ENCODE peak calls at places on chromosomes 2 and 18, in seven cellular contexts. Y is psoas muscle, P is RWPE2, U is A549, B is aorta, I is K562, W is T-helper 17 cell. S is an unnamed sample. For H3K9me3, the result is how much of the 10 kb centered on the place peaks cover.

GRCh38 chr2:241570961-241571581 is 12.5 kb downstream of the BOK start:
- ATAC-seq in Y (peak), P (no peak), U (no peak), B (peak), I (no peak), W (no peak), S (no peak)

GRCh38 chr18:56393870-56394269 is 244.5 kb downstream of the TXNL1 start:
- ATAC-seq in Y (no peak), P (no peak), U (no peak), B (no peak), I (no peak), W (no peak), S (no peak)

GRCh38 chr2:188835821-188836220 is 138.4 kb upstream of the COL3A1 start:
- ATAC-seq in Y (no peak), P (no peak), U (no peak), B (no peak), I (no peak), W (no peak), S (no peak)

GRCh38 chr2:20567926-20568179 is 83.0 kb downstream of the HS1BP3 start:
- ATAC-seq in Y (no peak), P (no peak), U (no peak), B (no peak), I (no peak), W (no peak), S (no peak)

GRCh38 chr2:101112772-101113157 is 38.4 kb downstream of the TBC1D8 start:
- ATAC-seq in Y (peak), P (no peak), U (no peak), B (no peak), I (no peak), W (no peak), S (no peak)

GRCh38 chr2:190352668-190353536 is 9.5 kb downstream of the INPP1 start:
- ATAC-seq in Y (peak), P (no peak), U (no peak), B (peak), I (peak), W (peak), S (peak)

GRCh38 chr2:169175112-169175511 is 105.7 kb downstream of the DHRS9 start:
- ATAC-seq in Y (no peak), P (no peak), U (no peak), B (no peak), I (no peak), W (no peak), S (no peak)

GRCh38 chr2:217075225-217075802 is 215.4 kb upstream of the TNP1 start:
- ATAC-seq in Y (peak), P (no peak), U (peak), B (peak), I (peak), W (no peak), S (peak)

GRCh38 chr2:43414033-43414432 is 181.8 kb downstream of the THADA start:
- ATAC-seq in Y (no peak), P (no peak), U (no peak), B (no peak), I (no peak), W (no peak), S (no peak)

GRCh38 chr2:42493468-42493884 is 306 bp downstream of the KCNG3 start:
- ATAC-seq in Y (no peak), P (no peak), U (peak), B (no peak), I (no peak), W (peak), S (peak)

GRCh38 chr2:234957533-234958135 is 5.8 kb downstream of the SH3BP4 start:
- ATAC-seq in Y (no peak), P (peak), U (peak), B (no peak), I (no peak), W (no peak), S (no peak)

GRCh38 chr2:88680916-88681315 is 10.6 kb upstream of the RPIA start:
- ATAC-seq in Y (no peak), P (no peak), U (no peak), B (no peak), I (no peak), W (no peak), S (no peak)

GRCh38 chr2:11625671-11626070 is 44.3 kb downstream of the NTSR2 start:
- ATAC-seq in Y (no peak), P (no peak), U (no peak), B (no peak), I (no peak), W (no peak), S (no peak)

GRCh38 chr2:224101820-224102630 is 62.9 kb upstream of the SERPINE2 start:
- ATAC-seq in Y (peak), P (peak), U (peak), B (peak), I (no peak), W (no peak), S (peak)

GRCh38 chr2:26614205-26615128 is 26.7 kb downstream of the CIB4 start:
- ATAC-seq in Y (no peak), P (no peak), U (no peak), B (peak), I (no peak), W (no peak), S (peak)

GRCh38 chr2:164164602-164165001 is 428.8 kb upstream of the FIGN start:
- ATAC-seq in Y (no peak), P (no peak), U (no peak), B (no peak), I (no peak), W (no peak), S (no peak)

GRCh38 chr2:217903859-217904613 is 98.8 kb downstream of the TNS1 start:
- ATAC-seq in Y (no peak), P (no peak), U (no peak), B (peak), I (no peak), W (no peak), S (peak)

GRCh38 chr2:200677721-200678532 is 92.1 kb downstream of the AOX1 start:
- ATAC-seq in Y (peak), P (peak), U (peak), B (peak), I (no peak), W (no peak), S (peak)

GRCh38 chr2:25618676-25619075 is 54.7 kb downstream of the DTNB start:
- ATAC-seq in Y (no peak), P (peak), U (peak), B (peak), I (no peak), W (no peak), S (no peak)

GRCh38 chr2:218046234-218046633 is 22.8 kb upstream of the RUFY4 start:
- ATAC-seq in Y (no peak), P (no peak), U (no peak), B (no peak), I (no peak), W (peak), S (peak)

GRCh38 chr2:195319112-195319460 is 337.9 kb upstream of the SLC39A10 start:
- ATAC-seq in Y (no peak), P (peak), U (peak), B (no peak), I (peak), W (no peak), S (no peak)

GRCh38 chr2:52454962-52455361 is 1312.6 kb upstream of the CHAC2 start:
- ATAC-seq in Y (no peak), P (no peak), U (no peak), B (no peak), I (no peak), W (no peak), S (no peak)

GRCh38 chr2:176297067-176297466 is 27.8 kb downstream of the MTX2 start:
- ATAC-seq in Y (no peak), P (no peak), U (no peak), B (no peak), I (peak), W (no peak), S (no peak)

GRCh38 chr2:128726911-128727310 is 408.2 kb upstream of the HS6ST1 start:
- ATAC-seq in Y (no peak), P (no peak), U (no peak), B (no peak), I (no peak), W (no peak), S (no peak)

GRCh38 chr2:20431772-20432171 is 15.1 kb upstream of the RHOB start:
- ATAC-seq in Y (no peak), P (no peak), U (no peak), B (no peak), I (no peak), W (no peak), S (no peak)

GRCh38 chr2:160457588-160457987 is 36.0 kb downstream of the RBMS1 start:
- ATAC-seq in Y (no peak), P (no peak), U (no peak), B (no peak), I (no peak), W (no peak), S (no peak)

GRCh38 chr2:174802459-174802858 is 38.2 kb upstream of the CHRNA1 start:
- ATAC-seq in Y (no peak), P (no peak), U (no peak), B (no peak), I (no peak), W (no peak), S (no peak)

GRCh38 chr18:58354791-58355190 is 274.1 kb downstream of the ALPK2 start:
- ATAC-seq in Y (no peak), P (peak), U (no peak), B (no peak), I (no peak), W (no peak), S (no peak)

GRCh38 chr2:89763254-89763580 is 1071.7 kb downstream of the RPIA start:
- ATAC-seq in Y (no peak), P (no peak), U (no peak), B (no peak), I (peak), W (no peak), S (no peak)
- H3K9me3 ChIP-seq in Y (under half), P (under half), U (under half), B (under half), I (under half), W (under half), S (under half)

GRCh38 chr18:9851511-9851910 is 34.3 kb upstream of the TXNDC2 start:
- ATAC-seq in Y (no peak), P (peak), U (no peak), B (no peak), I (no peak), W (no peak), S (no peak)
- H3K9me3 ChIP-seq in Y (under half), P (under half), U (under half), B (under half), I (under half), W (under half), S (under half)

GRCh38 chr2:150271952-150272351 is 215.5 kb downstream of the RND3 start:
- ATAC-seq in Y (no peak), P (peak), U (peak), B (no peak), I (no peak), W (no peak), S (no peak)

GRCh38 chr2:150267651-150268415 is 219.6 kb downstream of the RND3 start:
- ATAC-seq in Y (no peak), P (peak), U (no peak), B (no peak), I (no peak), W (no peak), S (no peak)

GRCh38 chr2:150276737-150277136 is 210.7 kb downstream of the RND3 start:
- ATAC-seq in Y (no peak), P (no peak), U (no peak), B (no peak), I (no peak), W (no peak), S (no peak)

GRCh38 chr2:150274108-150274507 is 213.4 kb downstream of the RND3 start:
- ATAC-seq in Y (no peak), P (peak), U (no peak), B (no peak), I (no peak), W (no peak), S (no peak)

GRCh38 chr2:150272404-150272803 is 215.1 kb downstream of the RND3 start:
- ATAC-seq in Y (no peak), P (peak), U (peak), B (no peak), I (no peak), W (no peak), S (no peak)
- H3K9me3 ChIP-seq in Y (under half), P (under half), U (under half), B (under half), I (under half), W (under half), S (under half)

DNA sequence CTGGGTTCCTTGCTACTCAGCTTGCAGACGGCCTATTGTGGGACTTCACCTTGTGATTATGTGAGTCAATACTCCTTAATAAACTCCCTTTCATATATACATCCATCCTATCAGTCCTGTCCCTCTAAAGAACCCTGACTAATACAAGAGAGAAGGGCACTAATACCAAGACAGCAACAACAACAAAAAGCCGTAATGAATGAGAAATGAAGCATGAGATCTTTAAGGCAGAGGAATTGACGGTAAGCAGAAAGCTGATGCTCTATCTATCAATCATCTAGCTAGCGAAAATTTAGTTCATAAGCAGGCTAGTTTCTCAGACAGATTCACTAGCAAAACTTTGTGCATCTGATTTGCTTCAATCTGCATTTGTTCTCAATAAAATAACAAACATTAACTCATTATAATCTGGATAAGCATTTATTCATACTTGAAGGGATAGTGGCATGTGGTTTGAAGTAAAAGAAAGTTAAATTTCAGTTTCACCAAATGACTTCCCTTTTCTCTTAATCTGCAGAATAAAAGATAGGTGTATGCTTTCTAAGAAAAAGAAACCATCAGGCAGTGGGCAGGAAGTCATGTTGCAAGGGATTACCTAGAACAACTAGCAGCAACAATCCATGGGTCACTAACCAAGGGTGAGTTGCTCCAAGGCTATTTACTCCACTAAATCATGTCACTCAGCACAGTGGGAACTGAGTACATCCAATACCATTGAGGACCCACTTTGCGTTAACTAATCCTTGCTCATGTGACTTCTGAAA is 376.5 kb downstream of the TMEM182 start:
- ATAC-seq in Y (no peak), P (no peak), U (no peak), B (no peak), I (no peak), W (no peak), S (no peak)
- H3K9me3 ChIP-seq in Y (under half), P (under half), U (under half), B (under half), I (under half), W (under half), S (under half)

DNA sequence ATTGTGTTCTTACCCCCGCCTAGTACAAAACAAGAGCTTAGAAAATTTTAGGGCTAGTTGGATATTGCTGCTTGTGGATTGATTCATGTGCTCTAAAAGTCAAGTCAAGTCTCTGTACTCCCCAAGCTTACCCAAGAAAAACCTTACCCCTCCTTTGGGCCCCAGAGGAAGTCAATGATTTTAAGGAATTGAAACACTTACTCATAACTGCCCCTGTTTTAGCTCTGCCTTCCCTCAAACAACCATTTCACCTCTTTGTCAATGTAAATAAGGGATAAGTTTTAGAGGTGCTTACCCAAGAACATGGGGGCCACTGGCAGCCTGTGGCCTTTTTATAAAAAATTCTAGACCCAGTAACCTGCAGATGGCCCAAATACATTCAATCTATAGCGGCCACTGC is 136.6 kb upstream of the RMP24 start:
- ATAC-seq in Y (no peak), P (no peak), U (no peak), B (no peak), I (no peak), W (no peak), S (no peak)
- H3K9me3 ChIP-seq in Y (under half), P (under half), U (under half), B (under half), I (under half), W (under half), S (under half)

S was measured in gastroesophageal sphincter.